ENCODE peak calls at places on chromosomes 5 and 9, in five cellular contexts. H is LHCN-M2; S is kidney tubule cell; C is stimulated activated CD4-positive, alpha-beta T cell treated with anti-CD3 and anti-CD28 coated beads, Interleukin-4, amount 100 ng/mL, for 1 hour; A is A172. K is an unnamed sample.

GRCh38 chr5:110969502-110969901 is 102.0 kb upstream of the TSLP start:
- DNase-seq in H (no peak), A (no peak), C (no peak), S (no peak), K (no peak)

GRCh38 chr9:116959775-116960174 is 272.7 kb downstream of the TRIM32 start:
- DNase-seq in S (no peak), H (no peak), C (no peak), A (no peak), K (peak)

GRCh38 chr5:78561261-78561660 is 87.3 kb downstream of the LHFPL2 start:
- DNase-seq in S (no peak), A (no peak), H (no peak), C (no peak), K (no peak)

GRCh38 chr5:38317887-38318286 is 59.5 kb downstream of the EGFLAM start:
- DNase-seq in S (no peak), C (no peak), A (no peak), H (no peak), K (no peak)

GRCh38 chr5:5141625-5142527 is 1.7 kb downstream of the ADAMTS16 start:
- DNase-seq in A (peak), S (peak), H (peak), C (peak), K (peak)

GRCh38 chr5:40716000-40716399 is 36.3 kb downstream of the PTGER4 start:
- DNase-seq in C (no peak), S (no peak), H (peak), A (no peak), K (peak)

GRCh38 chr9:89153187-89153586 is 25.4 kb downstream of the SHC3 start:
- DNase-seq in A (no peak), C (no peak), S (no peak), H (no peak), K (no peak)

GRCh38 chr9:123562844-123563346 is 206.9 kb downstream of the CRB2 start:
- DNase-seq in H (peak), A (peak), S (peak), C (no peak), K (no peak)

GRCh38 chr5:157290981-157291711 is 25.2 kb downstream of the CYFIP2 start:
- DNase-seq in C (no peak), S (peak), H (no peak), A (no peak), K (no peak)

GRCh38 chr5:42944989-42945388 is 95.1 kb downstream of the ANXA2R start:
- DNase-seq in A (peak), C (no peak), S (peak), H (peak), K (peak)

GRCh38 chr9:21095561-21095960 is 17.8 kb upstream of the IFNB1 start:
- DNase-seq in S (peak), H (no peak), A (no peak), C (no peak), K (no peak)

GRCh38 chr5:5335708-5336211 is 86.7 kb upstream of the ICE1 start:
- DNase-seq in S (peak), H (peak), C (no peak), A (peak), K (peak)

GRCh38 chr5:23084815-23085214 is 231.7 kb upstream of the CDH12 start:
- DNase-seq in H (no peak), C (no peak), S (no peak), A (peak), K (peak)

GRCh38 chr5:36664762-36665161 is 58.4 kb downstream of the SLC1A3 start:
- DNase-seq in C (no peak), H (no peak), S (peak), A (peak), K (no peak)

GRCh38 chr5:17235736-17236330 is 18.4 kb downstream of the BASP1 start:
- DNase-seq in C (no peak), S (no peak), H (no peak), A (no peak), K (no peak)

GRCh38 chr9:101028346-101029299 is at the start of gene PLPPR1:
- DNase-seq in C (no peak), H (peak), A (no peak), S (peak), K (peak)

GRCh38 chr5:73945505-73945904 is 319.5 kb downstream of the ARHGEF28 start:
- DNase-seq in C (peak), A (no peak), H (no peak), S (peak), K (peak)

GRCh38 chr9:38699337-38699736 is 20.6 kb downstream of the FAM240B start:
- DNase-seq in C (no peak), A (no peak), S (no peak), H (no peak), K (no peak)

GRCh38 chr5:45385321-45386058 is 310.7 kb downstream of the HCN1 start:
- DNase-seq in H (peak), A (peak), S (peak), C (no peak), K (peak)

GRCh38 chr9:132509921-132510874 is 72.2 kb upstream of the BARHL1 start:
- DNase-seq in H (no peak), A (no peak), C (no peak), S (no peak), K (peak)

GRCh38 chr5:69493235-69493925 is 790 bp downstream of the OCLN start:
- DNase-seq in C (peak), H (peak), A (no peak), S (peak), K (peak)

GRCh38 chr9:79781263-79781662 is 209.5 kb downstream of the TLE4 start:
- DNase-seq in C (no peak), H (no peak), S (no peak), A (no peak), K (no peak)